ENCODE peak calls at places on chromosomes 1 and 21, in eight cellular contexts. O is small intestine, I is stromal cell of bone marrow, T is posterior vena cava, F is HEK293T, N is lung microvascular endothelial cell, C is mesenteric fat pad, Q is GM03348. Z is an unnamed sample.

GRCh38 chr1:17565551-17565971 is 26.1 kb downstream of the ARHGEF10L start:
- DNase-seq in O (peak), I (no peak), T (no peak), F (no peak), N (no peak), C (no peak), Q (no peak), Z (no peak)

GRCh38 chr1:4087530-4088420 is 187.7 kb upstream of the C1orf174 start:
- DNase-seq in O (no peak), I (no peak), T (no peak), F (no peak), N (no peak), C (peak), Q (no peak), Z (no peak)

GRCh38 chr21:36702622-36702968 is 3.7 kb downstream of the SIM2 start:
- DNase-seq in O (no peak), I (no peak), T (no peak), F (no peak), N (no peak), C (no peak), Q (no peak), Z (no peak)

GRCh38 chr1:87449348-87449963 is 120.8 kb downstream of the LMO4 start:
- DNase-seq in O (peak), I (no peak), T (no peak), F (no peak), N (peak), C (no peak), Q (no peak), Z (no peak)

GRCh38 chr1:218369688-218370511 is 24.8 kb downstream of the TGFB2 start:
- DNase-seq in O (no peak), I (peak), T (no peak), F (no peak), N (no peak), C (no peak), Q (peak), Z (no peak)

GRCh38 chr1:180639871-180640270 is 8.0 kb downstream of the XPR1 start:
- DNase-seq in O (no peak), I (no peak), T (no peak), F (no peak), N (no peak), C (no peak), Q (no peak), Z (no peak)

GRCh38 chr1:113861641-113862040 is 9.9 kb downstream of the PTPN22 start:
- DNase-seq in O (no peak), I (no peak), T (no peak), F (no peak), N (no peak), C (no peak), Q (no peak), Z (no peak)

GRCh38 chr1:161727343-161727924 is 6.1 kb downstream of the FCRLB start:
- DNase-seq in O (peak), I (peak), T (no peak), F (no peak), N (no peak), C (no peak), Q (peak), Z (no peak)

GRCh38 chr1:75461808-75462325 is 149.0 kb downstream of the SLC44A5 start:
- DNase-seq in O (no peak), I (no peak), T (no peak), F (no peak), N (no peak), C (no peak), Q (no peak), Z (no peak)

GRCh38 chr1:202247837-202248795 is 54.5 kb downstream of the LGR6 start:
- DNase-seq in O (no peak), I (no peak), T (peak), F (no peak), N (no peak), C (peak), Q (no peak), Z (no peak)

Z was measured in AG04449.